ENCODE peak calls at places on chromosomes 2 and 18, in six cellular contexts. One of them, this sample, is unnamed. For H3K4me1, the result is how much of the 10 kb centered on the place peaks cover.

GRCh38 chr2:205889073-205889472 is 196.9 kb downstream of the INO80D start:
- DNase-seq in ascending aorta: no peak
- DNase-seq in RWPE2: peak
- DNase-seq in PC-3: peak
- DNase-seq in psoas muscle: no peak
- DNase-seq in thoracic aorta: no peak
- DNase-seq in this sample: no peak

GRCh38 chr2:200483729-200484198 is 26.1 kb downstream of the KCTD18 start:
- DNase-seq in ascending aorta: no peak
- DNase-seq in psoas muscle: no peak
- DNase-seq in thoracic aorta: no peak
- DNase-seq in RWPE2: no peak
- DNase-seq in PC-3: peak
- DNase-seq in this sample: peak

GRCh38 chr2:236219411-236219810 is 44.8 kb downstream of the ASB18 start:
- DNase-seq in psoas muscle: no peak
- DNase-seq in thoracic aorta: no peak
- DNase-seq in ascending aorta: no peak
- DNase-seq in RWPE2: no peak
- DNase-seq in PC-3: no peak
- DNase-seq in this sample: no peak

GRCh38 chr2:48269126-48269822 is 260.7 kb upstream of the STON1 start:
- DNase-seq in psoas muscle: no peak
- DNase-seq in PC-3: no peak
- DNase-seq in ascending aorta: no peak
- DNase-seq in thoracic aorta: no peak
- DNase-seq in RWPE2: no peak
- DNase-seq in this sample: no peak

GRCh38 chr2:11004206-11004605 is 92.5 kb downstream of the KCNF1 start:
- DNase-seq in thoracic aorta: no peak
- DNase-seq in psoas muscle: no peak
- DNase-seq in ascending aorta: no peak
- DNase-seq in PC-3: peak
- DNase-seq in RWPE2: no peak
- DNase-seq in this sample: no peak

GRCh38 chr2:64859208-64860161 is 129.7 kb upstream of the SLC1A4 start:
- DNase-seq in RWPE2: no peak
- DNase-seq in ascending aorta: peak
- DNase-seq in PC-3: peak
- DNase-seq in psoas muscle: peak
- DNase-seq in thoracic aorta: peak
- DNase-seq in this sample: peak

GRCh38 chr2:113795405-113795920 is 39.0 kb upstream of the SLC35F5 start:
- DNase-seq in thoracic aorta: no peak
- DNase-seq in ascending aorta: no peak
- DNase-seq in psoas muscle: no peak
- DNase-seq in PC-3: no peak
- DNase-seq in RWPE2: no peak
- DNase-seq in this sample: no peak

GRCh38 chr2:235599596-235600338 is 105.9 kb downstream of the AGAP1 start:
- DNase-seq in RWPE2: no peak
- DNase-seq in psoas muscle: no peak
- DNase-seq in ascending aorta: no peak
- DNase-seq in thoracic aorta: no peak
- DNase-seq in PC-3: no peak
- DNase-seq in this sample: no peak

GRCh38 chr2:171712051-171712450 is 24.8 kb downstream of the DYNC1I2 start:
- DNase-seq in thoracic aorta: no peak
- DNase-seq in RWPE2: no peak
- DNase-seq in psoas muscle: no peak
- DNase-seq in ascending aorta: no peak
- DNase-seq in PC-3: peak
- DNase-seq in this sample: no peak

GRCh38 chr2:9753276-9753600 is 90.0 kb upstream of the TAF1B start:
- DNase-seq in psoas muscle: peak
- DNase-seq in RWPE2: no peak
- DNase-seq in ascending aorta: peak
- DNase-seq in thoracic aorta: peak
- DNase-seq in PC-3: peak
- DNase-seq in this sample: no peak

GRCh38 chr18:4017479-4017878 is 437.6 kb downstream of the DLGAP1 start:
- DNase-seq in thoracic aorta: no peak
- DNase-seq in ascending aorta: no peak
- DNase-seq in RWPE2: no peak
- DNase-seq in PC-3: peak
- DNase-seq in psoas muscle: no peak
- DNase-seq in this sample: no peak

GRCh38 chr2:121018136-121019057 is 266.6 kb downstream of the TFCP2L1 start:
- DNase-seq in PC-3: no peak
- DNase-seq in RWPE2: no peak
- DNase-seq in psoas muscle: no peak
- DNase-seq in ascending aorta: no peak
- DNase-seq in thoracic aorta: no peak
- DNase-seq in this sample: peak

GRCh38 chr18:3514312-3515216 is 64.6 kb downstream of the TGIF1 start:
- DNase-seq in PC-3: peak
- DNase-seq in thoracic aorta: no peak
- DNase-seq in psoas muscle: no peak
- DNase-seq in RWPE2: no peak
- DNase-seq in ascending aorta: no peak
- DNase-seq in this sample: no peak

GRCh38 chr18:31863103-31863502 is 79.8 kb downstream of the TRAPPC8 start:
- DNase-seq in ascending aorta: no peak
- DNase-seq in thoracic aorta: no peak
- DNase-seq in psoas muscle: no peak
- DNase-seq in RWPE2: no peak
- DNase-seq in PC-3: no peak
- DNase-seq in this sample: no peak

GRCh38 chr2:59594671-59595222 is 958.7 kb downstream of the BCL11A start:
- DNase-seq in psoas muscle: no peak
- DNase-seq in thoracic aorta: no peak
- DNase-seq in PC-3: no peak
- DNase-seq in RWPE2: no peak
- DNase-seq in ascending aorta: no peak
- DNase-seq in this sample: no peak

GRCh38 chr2:10169053-10169578 is 46.6 kb downstream of the RRM2 start:
- DNase-seq in ascending aorta: no peak
- DNase-seq in RWPE2: no peak
- DNase-seq in psoas muscle: no peak
- DNase-seq in thoracic aorta: no peak
- DNase-seq in PC-3: peak
- DNase-seq in this sample: no peak

GRCh38 chr2:45984896-45985488 is 312.2 kb upstream of the EPAS1 start:
- DNase-seq in ascending aorta: no peak
- DNase-seq in PC-3: no peak
- DNase-seq in RWPE2: no peak
- DNase-seq in thoracic aorta: no peak
- DNase-seq in psoas muscle: no peak
- DNase-seq in this sample: no peak

GRCh38 chr2:167440382-167440781 is 552.1 kb downstream of the XIRP2 start:
- DNase-seq in psoas muscle: no peak
- DNase-seq in RWPE2: no peak
- DNase-seq in thoracic aorta: no peak
- DNase-seq in ascending aorta: no peak
- DNase-seq in PC-3: no peak
- DNase-seq in this sample: no peak

GRCh38 chr18:70219688-70220087 is 14.2 kb upstream of the RTTN start:
- DNase-seq in PC-3: peak
- DNase-seq in thoracic aorta: no peak
- DNase-seq in RWPE2: no peak
- DNase-seq in psoas muscle: no peak
- DNase-seq in ascending aorta: no peak
- DNase-seq in this sample: no peak

GRCh38 chr18:9683418-9684396 is 24.4 kb upstream of the RAB31 start:
- DNase-seq in psoas muscle: no peak
- DNase-seq in PC-3: peak
- DNase-seq in ascending aorta: peak
- DNase-seq in thoracic aorta: no peak
- DNase-seq in RWPE2: no peak
- DNase-seq in this sample: no peak

GRCh38 chr2:96369186-96369585 is 33.6 kb downstream of the NCAPH start:
- DNase-seq in thoracic aorta: no peak
- DNase-seq in PC-3: no peak
- DNase-seq in RWPE2: no peak
- DNase-seq in psoas muscle: no peak
- DNase-seq in ascending aorta: peak
- DNase-seq in this sample: no peak

GRCh38 chr2:54454922-54455583 is 1.1 kb upstream of the SPTBN1 start:
- DNase-seq in psoas muscle: peak
- DNase-seq in thoracic aorta: no peak
- DNase-seq in RWPE2: no peak
- DNase-seq in PC-3: peak
- DNase-seq in ascending aorta: no peak
- DNase-seq in this sample: peak

GRCh38 chr2:129058981-129059380 is 740.3 kb upstream of the HS6ST1 start:
- DNase-seq in ascending aorta: no peak
- DNase-seq in RWPE2: no peak
- DNase-seq in thoracic aorta: no peak
- DNase-seq in PC-3: no peak
- DNase-seq in psoas muscle: no peak
- DNase-seq in this sample: no peak

GRCh38 chr18:10872297-10872696 is 277.1 kb downstream of the PIEZO2 start:
- DNase-seq in ascending aorta: no peak
- DNase-seq in PC-3: no peak
- DNase-seq in thoracic aorta: no peak
- DNase-seq in psoas muscle: peak
- DNase-seq in RWPE2: no peak
- DNase-seq in this sample: no peak

GRCh38 chr2:192469612-192470011 is 274.9 kb upstream of the TMEFF2 start:
- DNase-seq in ascending aorta: no peak
- DNase-seq in thoracic aorta: no peak
- DNase-seq in RWPE2: no peak
- DNase-seq in PC-3: no peak
- DNase-seq in psoas muscle: no peak
- DNase-seq in this sample: no peak

GRCh38 chr2:29228276-29228675 is 113.1 kb downstream of the CLIP4 start:
- DNase-seq in psoas muscle: no peak
- DNase-seq in PC-3: no peak
- DNase-seq in ascending aorta: no peak
- DNase-seq in thoracic aorta: no peak
- DNase-seq in RWPE2: no peak
- DNase-seq in this sample: no peak

GRCh38 chr18:10205136-10205535 is 249.3 kb upstream of the APCDD1 start:
- DNase-seq in psoas muscle: no peak
- DNase-seq in PC-3: no peak
- DNase-seq in thoracic aorta: no peak
- DNase-seq in ascending aorta: no peak
- DNase-seq in RWPE2: no peak
- DNase-seq in this sample: no peak

GRCh38 chr2:130251520-130251864 is 53.3 kb upstream of the TUBA3E start:
- DNase-seq in thoracic aorta: no peak
- DNase-seq in RWPE2: no peak
- DNase-seq in psoas muscle: no peak
- DNase-seq in ascending aorta: no peak
- DNase-seq in PC-3: no peak
- DNase-seq in this sample: no peak

GRCh38 chr2:10141736-10142639 is 19.4 kb downstream of the RRM2 start:
- DNase-seq in PC-3: peak
- DNase-seq in ascending aorta: no peak
- DNase-seq in RWPE2: peak
- DNase-seq in psoas muscle: no peak
- DNase-seq in thoracic aorta: no peak
- DNase-seq in this sample: no peak

GRCh38 chr2:44201648-44202047 is 33.0 kb downstream of the PPM1B start:
- DNase-seq in RWPE2: no peak
- DNase-seq in PC-3: no peak
- DNase-seq in ascending aorta: no peak
- DNase-seq in thoracic aorta: no peak
- DNase-seq in psoas muscle: no peak
- DNase-seq in this sample: no peak

GRCh38 chr2:28358668-28359201 is 33.9 kb upstream of the FOSL2 start:
- DNase-seq in ascending aorta: no peak
- DNase-seq in psoas muscle: peak
- DNase-seq in RWPE2: no peak
- DNase-seq in PC-3: no peak
- DNase-seq in thoracic aorta: no peak
- DNase-seq in this sample: no peak

GRCh38 chr2:7098816-7099215 is 181.6 kb downstream of the RNF144A start:
- DNase-seq in ascending aorta: no peak
- DNase-seq in RWPE2: no peak
- DNase-seq in psoas muscle: no peak
- DNase-seq in PC-3: no peak
- DNase-seq in thoracic aorta: no peak
- DNase-seq in this sample: no peak
- H3K4me1 ChIP-seq in ascending aorta: under half
- H3K4me1 ChIP-seq in RWPE2: under half
- H3K4me1 ChIP-seq in psoas muscle: under half
- H3K4me1 ChIP-seq in PC-3: under half
- H3K4me1 ChIP-seq in thoracic aorta: under half
- H3K4me1 ChIP-seq in this sample: under half

DNA sequence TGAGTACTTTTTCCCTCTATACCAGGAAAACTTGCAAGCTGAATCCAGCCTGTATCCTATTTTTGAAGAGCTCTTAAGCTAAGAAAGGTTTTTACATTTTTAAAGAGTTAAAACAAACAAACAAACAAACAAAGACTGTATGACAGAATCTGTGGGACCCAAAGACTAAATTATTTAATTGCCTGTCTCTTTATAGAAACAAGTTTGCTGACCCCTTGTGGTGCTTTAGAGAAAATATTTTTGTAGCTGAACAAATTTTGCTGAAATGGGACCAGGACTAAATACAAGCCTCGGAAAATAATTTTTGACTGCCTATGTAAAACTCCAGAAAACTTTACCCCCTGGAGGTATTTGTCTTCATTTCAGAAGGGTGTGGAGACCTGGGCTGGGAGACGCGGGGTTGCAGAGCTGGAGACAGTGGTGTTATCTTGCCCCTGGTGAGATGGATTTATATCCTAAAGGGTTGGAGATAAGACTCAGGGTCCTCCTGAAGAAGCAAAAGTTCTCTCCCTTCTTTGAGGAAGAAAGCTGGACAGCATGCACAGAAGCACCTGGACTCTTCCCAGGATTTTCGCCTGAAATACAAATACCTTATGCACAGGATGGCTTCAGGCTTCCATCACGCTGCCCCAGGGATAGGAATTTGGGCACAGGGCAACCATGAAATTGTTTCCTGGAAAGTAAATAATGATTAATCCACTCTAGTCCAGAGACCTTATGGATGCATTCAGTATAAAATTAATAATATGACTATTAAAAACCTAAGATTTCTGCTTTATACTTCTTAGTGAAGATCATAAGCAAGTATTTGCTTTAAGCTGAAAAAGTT is 54.3 kb downstream of the TMX3 start:
- DNase-seq in ascending aorta: no peak
- DNase-seq in psoas muscle: no peak
- DNase-seq in PC-3: peak
- DNase-seq in thoracic aorta: no peak
- DNase-seq in RWPE2: no peak
- DNase-seq in this sample: no peak
- TF ChIP-seq CTCF in ascending aorta: peak
- TF ChIP-seq CTCF in psoas muscle: peak
- TF ChIP-seq CTCF in PC-3: peak
- TF ChIP-seq CTCF in thoracic aorta: peak
- TF ChIP-seq CTCF in RWPE2: peak
- TF ChIP-seq CTCF in this sample: peak

GRCh38 chr2:15449542-15450236 is 111.4 kb downstream of the NBAS start:
- DNase-seq in PC-3: no peak
- DNase-seq in thoracic aorta: no peak
- DNase-seq in RWPE2: no peak
- DNase-seq in ascending aorta: no peak
- DNase-seq in psoas muscle: no peak
- DNase-seq in this sample: no peak
- H3K27ac ChIP-seq in PC-3: no peak
- H3K27ac ChIP-seq in thoracic aorta: no peak
- H3K27ac ChIP-seq in RWPE2: no peak
- H3K27ac ChIP-seq in ascending aorta: no peak
- H3K27ac ChIP-seq in psoas muscle: peak
- H3K27ac ChIP-seq in this sample: no peak

GRCh38 chr2:240567137-240567871 is 980 bp upstream of the RNPEPL1 start:
- DNase-seq in psoas muscle: peak
- DNase-seq in PC-3: no peak
- DNase-seq in thoracic aorta: no peak
- DNase-seq in ascending aorta: peak
- DNase-seq in RWPE2: peak
- DNase-seq in this sample: peak
- H3K4me1 ChIP-seq in psoas muscle: under half
- H3K4me1 ChIP-seq in PC-3: under half
- H3K4me1 ChIP-seq in thoracic aorta: under half
- H3K4me1 ChIP-seq in ascending aorta: under half
- H3K4me1 ChIP-seq in RWPE2: under half
- H3K4me1 ChIP-seq in this sample: half or more

This sample was measured in left lung.